ENCODE peak calls at places on chromosomes 3 and 15, in five cellular contexts. C is cardiac muscle cell; N is GM20000; G is CD8-positive, alpha-beta T cell; P is activated CD8-positive, alpha-beta T cell treated with anti-CD3 and anti-CD28 coated beads for 36 hours. K is an unnamed sample.

GRCh38 chr3:156675744-156676466 is 1.5 kb downstream of the TIPARP start:
- DNase-seq in C (peak), N (no peak), G (peak), P (peak), K (no peak)

GRCh38 chr3:172073262-172073915 is 34.0 kb downstream of the FNDC3B start:
- DNase-seq in C (no peak), N (no peak), G (no peak), P (no peak), K (no peak)

GRCh38 chr3:108037770-108038169 is 53.1 kb downstream of the CD47 start:
- DNase-seq in C (peak), N (no peak), G (no peak), P (no peak), K (no peak)

GRCh38 chr15:73956276-73957086 is 30.2 kb downstream of the LOXL1 start:
- DNase-seq in C (no peak), N (no peak), G (no peak), P (no peak), K (no peak)

GRCh38 chr3:13110678-13111116 is 37.5 kb upstream of the IQSEC1 start:
- DNase-seq in C (no peak), N (peak), G (peak), P (peak), K (no peak)

GRCh38 chr15:80769471-80770355 is 9.5 kb upstream of the CEMIP start:
- DNase-seq in C (no peak), N (no peak), G (no peak), P (no peak), K (no peak)

GRCh38 chr3:190120161-190121060 is at the start of gene P3H2:
- DNase-seq in C (peak), N (peak), G (no peak), P (peak), K (peak)

GRCh38 chr3:126523745-126524428 is at the start of gene CHST13:
- DNase-seq in C (peak), N (no peak), G (no peak), P (peak), K (no peak)

GRCh38 chr15:57485869-57486268 is 105.8 kb upstream of the MYZAP start:
- DNase-seq in C (peak), N (no peak), G (no peak), P (no peak), K (no peak)

GRCh38 chr3:189961525-189962161 is 159.1 kb downstream of the P3H2 start:
- DNase-seq in C (peak), N (peak), G (peak), P (peak), K (peak)

GRCh38 chr15:84659904-84660781 is 2.1 kb upstream of the NMB start:
- DNase-seq in C (peak), N (no peak), G (no peak), P (no peak), K (no peak)

GRCh38 chr15:49060710-49061483 is 14.7 kb upstream of the SECISBP2L start:
- DNase-seq in C (no peak), N (no peak), G (no peak), P (no peak), K (no peak)

GRCh38 chr15:74036271-74037170 is 42.0 kb downstream of the PML start:
- DNase-seq in C (peak), N (no peak), G (no peak), P (no peak), K (peak)

GRCh38 chr3:15356186-15356585 is 23.8 kb upstream of the SH3BP5 start:
- DNase-seq in C (no peak), N (no peak), G (no peak), P (no peak), K (no peak)

GRCh38 chr3:16673530-16673929 is 68.3 kb upstream of the DAZL start:
- DNase-seq in C (no peak), N (no peak), G (no peak), P (no peak), K (no peak)

GRCh38 chr3:71416868-71417267 is 166.7 kb downstream of the FOXP1 start:
- DNase-seq in C (peak), N (no peak), G (peak), P (peak), K (no peak)

GRCh38 chr15:36598529-36599177 is 19.2 kb downstream of the CDIN1 start:
- DNase-seq in C (no peak), N (no peak), G (no peak), P (no peak), K (no peak)

GRCh38 chr3:124886168-124887051 is 755 bp downstream of the ITGB5 start:
- DNase-seq in C (peak), N (peak), G (peak), P (peak), K (peak)

GRCh38 chr3:65843732-65844131 is 195.0 kb downstream of the MAGI1 start:
- DNase-seq in C (no peak), N (no peak), G (no peak), P (no peak), K (no peak)

GRCh38 chr15:80710635-80711553 is 15.8 kb downstream of the ABHD17C start:
- DNase-seq in C (no peak), N (peak), G (no peak), P (peak), K (no peak)

GRCh38 chr3:13022348-13023250 is 50.6 kb downstream of the IQSEC1 start:
- DNase-seq in C (peak), N (peak), G (no peak), P (no peak), K (no peak)

GRCh38 chr3:146184616-146185015 is 23.6 kb upstream of the PLOD2 start:
- DNase-seq in C (peak), N (no peak), G (no peak), P (no peak), K (no peak)

GRCh38 chr15:89072277-89072869 is 15.9 kb upstream of the ABHD2 start:
- DNase-seq in C (no peak), N (no peak), G (no peak), P (no peak), K (no peak)

GRCh38 chr15:89075121-89075640 is 13.1 kb upstream of the ABHD2 start:
- DNase-seq in C (no peak), N (no peak), G (no peak), P (no peak), K (no peak)

GRCh38 chr15:89075846-89076245 is 12.4 kb upstream of the ABHD2 start:
- DNase-seq in C (no peak), N (no peak), G (no peak), P (no peak), K (no peak)

GRCh38 chr15:89071471-89071870 is 16.8 kb upstream of the ABHD2 start:
- DNase-seq in C (no peak), N (no peak), G (no peak), P (no peak), K (no peak)

DNA sequence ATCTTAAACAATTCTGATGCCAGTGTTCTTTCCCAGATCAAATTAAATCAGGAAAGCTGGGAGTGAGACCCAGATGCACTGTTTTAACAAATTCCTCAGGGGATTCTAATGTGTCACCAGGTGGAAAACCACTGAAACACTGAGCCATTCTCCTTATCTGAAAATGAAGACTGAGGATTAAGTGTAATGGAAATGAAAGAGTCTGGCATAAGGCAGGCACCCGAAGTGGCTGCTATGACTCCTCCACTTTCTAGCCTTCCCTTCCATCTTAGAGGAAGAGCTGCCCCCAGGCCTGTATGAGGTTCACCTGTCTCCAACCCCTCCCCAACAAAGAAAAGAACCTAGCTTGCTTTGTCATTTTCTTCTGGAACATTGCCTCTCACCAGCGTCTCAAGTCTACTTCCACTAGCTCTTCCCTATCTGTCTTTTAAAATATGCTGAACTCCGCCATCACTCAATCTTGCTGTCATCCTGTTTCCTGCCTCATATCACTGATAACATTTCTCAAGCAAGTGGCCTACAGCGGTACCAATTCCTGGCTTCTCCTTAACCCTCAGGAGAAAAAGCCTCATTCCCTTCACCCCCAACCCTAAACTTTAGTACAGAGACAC is 13.7 kb upstream of the ABHD2 start:
- DNase-seq in C (no peak), N (no peak), G (no peak), P (no peak), K (no peak)
- TF ChIP-seq CTCF in C (no peak), N (no peak), G (no peak), P (no peak), K (no peak)

DNA sequence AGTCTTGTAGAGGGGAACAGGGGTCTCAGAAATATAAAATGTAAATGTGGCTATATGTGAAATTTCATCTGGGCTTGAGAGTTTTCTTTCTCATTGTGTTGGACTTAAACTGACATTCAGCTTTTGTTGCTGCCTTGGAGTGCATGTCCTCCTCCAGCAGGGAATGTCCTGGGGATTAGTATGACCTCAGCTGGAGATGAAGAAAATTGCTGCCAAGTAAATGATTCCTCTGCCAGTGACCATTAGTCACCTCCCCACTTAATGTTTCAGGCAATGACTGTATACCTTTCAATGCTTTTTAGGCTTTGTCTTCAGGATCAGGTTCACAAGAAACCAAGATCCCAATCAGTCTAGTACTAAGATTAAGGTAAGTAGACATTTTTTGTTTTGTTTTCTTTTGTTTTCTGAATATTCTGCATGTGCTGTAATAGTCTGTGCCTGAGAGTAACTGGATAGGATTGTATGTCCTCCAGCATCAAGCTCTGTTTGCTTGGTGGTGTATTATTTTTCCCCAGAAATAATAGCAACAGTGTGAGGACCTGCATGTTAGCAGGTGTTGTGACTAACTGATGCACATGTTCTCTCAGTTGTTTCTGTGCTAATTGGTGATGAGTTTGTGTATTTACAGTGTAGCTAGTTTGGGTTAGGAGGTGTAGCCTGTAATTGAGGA is 18.1 kb upstream of the SLC22A13 start:
- DNase-seq in C (peak), N (no peak), G (no peak), P (no peak), K (no peak)
- TF ChIP-seq CTCF in C (peak), N (no peak), G (no peak), P (no peak), K (no peak)

GRCh38 chr15:40764766-40765136 is 883 bp downstream of the GCHFR start:
- DNase-seq in C (peak), N (no peak), G (no peak), P (no peak), K (no peak)
- TF ChIP-seq CTCF in C (no peak), N (no peak), G (no peak), P (no peak), K (no peak)

GRCh38 chr3:104214277-104214676 is 1152.4 kb upstream of the ALCAM start:
- DNase-seq in C (no peak), N (no peak), G (no peak), P (no peak), K (no peak)
- TF ChIP-seq CTCF in C (no peak), N (no peak), G (no peak), P (no peak), K (no peak)